ENCODE peak calls at places on chromosomes 11 and 22, in five cellular contexts. M is lower leg skin, I is sigmoid colon, Z is ovary, J is right lobe of liver. A is an unnamed sample.

GRCh38 chr11:115409691-115410220 is 94.5 kb downstream of the CADM1 start:
- DNase-seq in I (no peak), Z (no peak), J (no peak), M (no peak), A (no peak)

GRCh38 chr11:123238297-123238696 is 43.2 kb upstream of the CLMP start:
- DNase-seq in M (peak; percentile 62), J (no peak), Z (no peak), I (peak; percentile 81), A (no peak)

GRCh38 chr11:48064306-48064705 is 83.9 kb downstream of the PTPRJ start:
- DNase-seq in M (no peak), J (no peak), I (no peak), Z (no peak), A (peak; percentile 49)

GRCh38 chr11:105915036-105915435 is 107.0 kb downstream of the MSANTD4 start:
- DNase-seq in I (no peak), Z (no peak), J (no peak), M (no peak), A (no peak)

GRCh38 chr11:107834995-107835394 is 23.6 kb downstream of the SLC35F2 start:
- DNase-seq in Z (no peak), I (no peak), J (no peak), M (no peak), A (no peak)

GRCh38 chr11:109405671-109406070 is 16.3 kb upstream of the C11orf87 start:
- DNase-seq in M (no peak), J (no peak), I (no peak), Z (no peak), A (no peak)

GRCh38 chr11:10730151-10730550 is 20.9 kb upstream of the CTR9 start:
- DNase-seq in M (no peak), I (no peak), J (no peak), Z (no peak), A (no peak)

GRCh38 chr22:22818861-22819855 is 68.5 kb upstream of the IGLL5 start:
- DNase-seq in J (no peak), M (no peak), I (no peak), Z (no peak), A (no peak)

GRCh38 chr11:42054351-42054750 is 594.9 kb upstream of the LRRC4C start:
- DNase-seq in I (no peak), J (no peak), M (no peak), Z (no peak), A (no peak)

GRCh38 chr11:45877845-45878244 is 7.6 kb upstream of the MAPK8IP1 start:
- DNase-seq in M (no peak), J (no peak), I (no peak), Z (no peak), A (no peak)

GRCh38 chr11:61955416-61956135 is 5.4 kb downstream of the BEST1 start:
- DNase-seq in I (no peak), J (no peak), M (no peak), Z (peak; percentile 62), A (no peak)

GRCh38 chr11:130848361-130849214 is 67.7 kb downstream of the SNX19 start:
- DNase-seq in J (no peak), M (no peak), I (no peak), Z (no peak), A (no peak)

GRCh38 chr11:116234989-116235567 is 537.7 kb downstream of the BUD13 start:
- DNase-seq in I (no peak), J (no peak), Z (no peak), M (no peak), A (no peak)

GRCh38 chr22:38981005-38981658 is 1.0 kb upstream of the APOBEC3B start:
- DNase-seq in M (no peak), I (no peak), J (peak; percentile 37), Z (peak; percentile 65), A (no peak)

GRCh38 chr11:62324738-62325556 is 12.3 kb upstream of the ASRGL1 start:
- DNase-seq in J (no peak), Z (no peak), M (peak; percentile 19), I (no peak), A (peak; percentile 50)

GRCh38 chr11:106724293-106724892 is 293.9 kb downstream of the GUCY1A2 start:
- DNase-seq in Z (no peak), J (no peak), M (no peak), I (no peak), A (no peak)

GRCh38 chr22:21700822-21701221 is 34.8 kb downstream of the YPEL1 start:
- DNase-seq in Z (no peak), M (no peak), I (no peak), J (no peak), A (no peak)
- TF ChIP-seq POLR2A in Z (no peak), M (no peak), I (no peak), J (no peak), A (no peak)

GRCh38 chr11:74849525-74850391 is 99.1 kb downstream of the XRRA1 start:
- DNase-seq in Z (no peak), M (no peak), I (no peak), J (no peak), A (peak; percentile 45)
- TF ChIP-seq POLR2A in Z (no peak), M (no peak), I (no peak), J (no peak), A (no peak)

GRCh38 chr11:9688716-9689511 is 25.0 kb downstream of the SWAP70 start:
- DNase-seq in Z (no peak), M (no peak), J (no peak), I (no peak), A (peak; percentile 36)
- TF ChIP-seq POLR2A in Z (no peak), M (no peak), J (no peak), I (no peak), A (no peak)

GRCh38 chr11:68661697-68662603 is 22.4 kb upstream of the GAL start:
- DNase-seq in J (no peak), I (peak; percentile 60), Z (no peak), M (no peak), A (no peak)

GRCh38 chr11:68659158-68659921 is 25.0 kb upstream of the GAL start:
- DNase-seq in I (peak; percentile 78), Z (peak; percentile 90), M (peak; percentile 53), J (no peak), A (peak; percentile 95)

GRCh38 chr11:68658661-68659060 is 25.7 kb upstream of the GAL start:
- DNase-seq in Z (peak; percentile 44), J (no peak), M (no peak), I (no peak), A (no peak)

GRCh38 chr11:68660066-68660810 is 24.1 kb upstream of the GAL start:
- DNase-seq in M (no peak), J (no peak), Z (no peak), I (no peak), A (no peak)

GRCh38 chr11:68661014-68661413 is 23.3 kb upstream of the GAL start:
- DNase-seq in I (no peak), Z (no peak), M (no peak), J (no peak), A (no peak)
- TF ChIP-seq POLR2A in I (no peak), Z (no peak), M (no peak), J (no peak), A (no peak)

GRCh38 chr22:36856792-36857135 is 4.0 kb upstream of the NCF4 start:
- DNase-seq in M (no peak), I (no peak), Z (no peak), J (no peak), A (no peak)
- TF ChIP-seq POLR2A in M (no peak), I (no peak), Z (no peak), J (no peak), A (no peak)